ENCODE peak calls at places on chromosomes 7 and 10, in five cellular contexts. K is HepG2; T is bronchial epithelial cell; L is fibroblast of lung; O is effector CD4-positive, alpha-beta T cell. G is an unnamed sample.

GRCh38 chr7:117014673-117015133 is 61.4 kb downstream of the ST7 start:
- DNase-seq in T (peak; percentile 46), L (peak; percentile 65), K (no peak), O (no peak), G (no peak)

GRCh38 chr7:120441850-120442249 is 168.9 kb downstream of the KCND2 start:
- DNase-seq in L (no peak), K (no peak), T (no peak), O (no peak), G (no peak)

GRCh38 chr7:26156454-26157365 is 4.7 kb downstream of the NFE2L3 start:
- DNase-seq in O (peak; percentile 48), K (peak; percentile 81), L (peak; percentile 97), T (peak; percentile 95), G (peak; percentile 83)

GRCh38 chr10:72321248-72322029 is 33.3 kb downstream of the DNAJB12 start:
- DNase-seq in O (no peak), T (no peak), L (no peak), K (no peak), G (no peak)

GRCh38 chr7:38215115-38215514 is 37.1 kb downstream of the STARD3NL start:
- DNase-seq in O (no peak), K (peak; percentile 7), L (peak; percentile 67), T (peak; percentile 6), G (no peak)

GRCh38 chr7:105759670-105760548 is 116.5 kb downstream of the ATXN7L1 start:
- DNase-seq in O (no peak), K (peak; percentile 41), L (peak; percentile 50), T (peak; percentile 65), G (no peak)

GRCh38 chr7:112414855-112415490 is 35.3 kb upstream of the IFRD1 start:
- DNase-seq in L (peak; percentile 27), K (peak; percentile 42), O (no peak), T (peak; percentile 57), G (no peak)

GRCh38 chr10:132229834-132230556 is 43.2 kb downstream of the DPYSL4 start:
- DNase-seq in T (no peak), K (no peak), O (no peak), L (peak; percentile 9), G (peak; percentile 21)

GRCh38 chr10:124983321-124983720 is 41.4 kb downstream of the ZRANB1 start:
- DNase-seq in K (no peak), T (no peak), L (peak; percentile 40), O (no peak), G (no peak)

GRCh38 chr7:112383671-112384417 is 66.4 kb upstream of the IFRD1 start:
- DNase-seq in T (peak; percentile 21), O (no peak), K (no peak), L (peak; percentile 10), G (no peak)

GRCh38 chr10:49310460-49310859 is 11.5 kb downstream of the C10orf71 start:
- DNase-seq in O (no peak), T (no peak), K (no peak), L (no peak), G (no peak)

GRCh38 chr10:115001506-115002381 is 63.7 kb downstream of the TRUB1 start:
- DNase-seq in T (no peak), O (no peak), L (peak; percentile 39), K (no peak), G (no peak)

GRCh38 chr10:79404690-79405131 is 40.7 kb downstream of the ZCCHC24 start:
- DNase-seq in O (no peak), L (no peak), K (no peak), T (no peak), G (no peak)

GRCh38 chr7:47039089-47039648 is 542.7 kb downstream of the TNS3 start:
- DNase-seq in O (no peak), T (no peak), L (no peak), K (no peak), G (no peak)

GRCh38 chr10:104492349-104492940 is 138.8 kb downstream of the CFAP58 start:
- DNase-seq in T (no peak), L (peak; percentile 43), K (no peak), O (no peak), G (no peak)

GRCh38 chr7:88226201-88226600 is 6.4 kb upstream of the SRI start:
- DNase-seq in T (no peak), O (no peak), L (no peak), K (peak; percentile 31), G (no peak)

GRCh38 chr10:60312818-60313588 is 76.7 kb downstream of the ANK3 start:
- DNase-seq in L (peak; percentile 70), T (peak; percentile 80), O (no peak), K (no peak), G (no peak)

GRCh38 chr10:93903051-93903450 is 9.3 kb downstream of the SLC35G1 start:
- DNase-seq in T (peak; percentile 27), K (no peak), O (no peak), L (peak; percentile 9), G (no peak)

GRCh38 chr10:109282510-109282909 is 640.8 kb downstream of the XPNPEP1 start:
- DNase-seq in O (no peak), K (no peak), L (peak; percentile 88), T (peak; percentile 4), G (peak; percentile 24)

GRCh38 chr10:4352566-4352961 is 473.4 kb upstream of the AKR1E2 start:
- DNase-seq in O (no peak), T (no peak), K (no peak), L (peak; percentile 86), G (no peak)

G was measured in foreskin melanocyte.